ENCODE peak calls at places on chromosomes 1 and 21, in eight cellular contexts. R is transverse colon, E is K562, J is upper lobe of left lung, D is stomach, P is breast epithelium, H is HL-60, U is endothelial cell of umbilical vein. S is an unnamed sample.

GRCh38 chr1:205416326-205416725 is 5.5 kb downstream of the LEMD1 start:
- DNase-seq in R (no peak), E (no peak), J (no peak), D (no peak), P (no peak), H (no peak), U (no peak), S (no peak)

GRCh38 chr21:34642211-34643075 is 26.4 kb upstream of the CLIC6 start:
- DNase-seq in R (no peak), E (no peak), J (no peak), D (no peak), P (no peak), H (no peak), U (no peak), S (peak; percentile 54)

GRCh38 chr21:38448619-38449186 is 49.6 kb downstream of the ERG start:
- DNase-seq in R (no peak), E (no peak), J (no peak), D (no peak), P (no peak), H (no peak), U (peak; percentile 36), S (no peak)

GRCh38 chr1:159141584-159142518 is 29.6 kb upstream of the CADM3 start:
- DNase-seq in R (no peak), E (no peak), J (no peak), D (no peak), P (no peak), H (no peak), U (peak; percentile 53), S (no peak)

GRCh38 chr1:19559641-19560040 is 74.3 kb upstream of the CAPZB start:
- DNase-seq in R (no peak), E (no peak), J (no peak), D (no peak), P (no peak), H (no peak), U (no peak), S (no peak)

GRCh38 chr1:29368936-29369932 is 132.9 kb downstream of the PTPRU start:
- DNase-seq in R (no peak), E (no peak), J (no peak), D (no peak), P (no peak), H (no peak), U (no peak), S (no peak)

GRCh38 chr1:19120070-19120469 is 90.0 kb downstream of the UBR4 start:
- DNase-seq in R (no peak), E (no peak), J (no peak), D (peak; percentile 66), P (no peak), H (no peak), U (no peak), S (no peak)

GRCh38 chr1:229842302-229843255 is 216.5 kb downstream of the URB2 start:
- DNase-seq in R (no peak), E (no peak), J (no peak), D (no peak), P (no peak), H (no peak), U (no peak), S (no peak)

GRCh38 chr1:48013270-48013669 is 16.1 kb upstream of the TRABD2B start:
- DNase-seq in R (no peak), E (no peak), J (no peak), D (no peak), P (no peak), H (no peak), U (no peak), S (no peak)

GRCh38 chr1:149884433-149885363 is 14.7 kb upstream of the BOLA1 start:
- DNase-seq in R (no peak), E (peak; percentile 29), J (peak; percentile 37), D (no peak), P (no peak), H (peak; percentile 18), U (no peak), S (no peak)

GRCh38 chr21:46083271-46084040 is 14.5 kb upstream of the COL6A2 start:
- DNase-seq in R (no peak), E (no peak), J (no peak), D (no peak), P (no peak), H (no peak), U (no peak), S (peak; percentile 87)

GRCh38 chr1:6602669-6603423 is at the start of gene KLHL21:
- DNase-seq in R (peak; percentile 91), E (peak; percentile 93), J (peak; percentile 94), D (peak; percentile 89), P (peak; percentile 87), H (peak; percentile 81), U (peak; percentile 84), S (no peak)

GRCh38 chr1:14516974-14517812 is 81.3 kb upstream of the KAZN start:
- DNase-seq in R (no peak), E (no peak), J (no peak), D (no peak), P (no peak), H (no peak), U (no peak), S (no peak)

GRCh38 chr1:172449585-172450523 is 6.0 kb upstream of the PIGC start:
- DNase-seq in R (peak; percentile 58), E (peak; percentile 83), J (peak; percentile 75), D (peak; percentile 62), P (no peak), H (peak; percentile 40), U (peak; percentile 61), S (no peak)

GRCh38 chr1:42567038-42567437 is 91.2 kb upstream of the PPIH start:
- DNase-seq in R (no peak), E (no peak), J (no peak), D (no peak), P (no peak), H (no peak), U (no peak), S (no peak)

GRCh38 chr21:26097475-26097874 is 73.1 kb downstream of the APP start:
- DNase-seq in R (no peak), E (no peak), J (no peak), D (no peak), P (no peak), H (no peak), U (no peak), S (no peak)

GRCh38 chr21:26098758-26099157 is 71.8 kb downstream of the APP start:
- DNase-seq in R (no peak), E (no peak), J (no peak), D (no peak), P (no peak), H (no peak), U (no peak), S (no peak)

GRCh38 chr21:26095131-26095530 is 75.4 kb downstream of the APP start:
- DNase-seq in R (no peak), E (no peak), J (no peak), D (no peak), P (no peak), H (no peak), U (no peak), S (no peak)

GRCh38 chr21:26096972-26097371 is 73.6 kb downstream of the APP start:
- DNase-seq in R (no peak), E (no peak), J (no peak), D (no peak), P (no peak), H (no peak), U (no peak), S (no peak)

GRCh38 chr21:26096494-26096893 is 74.1 kb downstream of the APP start:
- DNase-seq in R (no peak), E (no peak), J (no peak), D (no peak), P (no peak), H (no peak), U (no peak), S (no peak)
- H3K27ac ChIP-seq in R (no peak overlapping the region), E (no peak overlapping the region), J (no peak overlapping the region), D (no peak overlapping the region), P (no peak overlapping the region), H (peak overlapping the region; percentile 14), U (no peak overlapping the region), S (no peak overlapping the region)

GRCh38 chr1:31579374-31579773 is 3.1 kb downstream of the TINAGL1 start:
- DNase-seq in R (no peak), E (no peak), J (no peak), D (no peak), P (no peak), H (no peak), U (peak; percentile 73), S (no peak)
- TF ChIP-seq POLR2AphosphoS5 in R (no peak), E (no peak), J (no peak), D (peak; percentile 25), P (no peak), H (no peak), U (peak; percentile 81), S (no peak)

DNA sequence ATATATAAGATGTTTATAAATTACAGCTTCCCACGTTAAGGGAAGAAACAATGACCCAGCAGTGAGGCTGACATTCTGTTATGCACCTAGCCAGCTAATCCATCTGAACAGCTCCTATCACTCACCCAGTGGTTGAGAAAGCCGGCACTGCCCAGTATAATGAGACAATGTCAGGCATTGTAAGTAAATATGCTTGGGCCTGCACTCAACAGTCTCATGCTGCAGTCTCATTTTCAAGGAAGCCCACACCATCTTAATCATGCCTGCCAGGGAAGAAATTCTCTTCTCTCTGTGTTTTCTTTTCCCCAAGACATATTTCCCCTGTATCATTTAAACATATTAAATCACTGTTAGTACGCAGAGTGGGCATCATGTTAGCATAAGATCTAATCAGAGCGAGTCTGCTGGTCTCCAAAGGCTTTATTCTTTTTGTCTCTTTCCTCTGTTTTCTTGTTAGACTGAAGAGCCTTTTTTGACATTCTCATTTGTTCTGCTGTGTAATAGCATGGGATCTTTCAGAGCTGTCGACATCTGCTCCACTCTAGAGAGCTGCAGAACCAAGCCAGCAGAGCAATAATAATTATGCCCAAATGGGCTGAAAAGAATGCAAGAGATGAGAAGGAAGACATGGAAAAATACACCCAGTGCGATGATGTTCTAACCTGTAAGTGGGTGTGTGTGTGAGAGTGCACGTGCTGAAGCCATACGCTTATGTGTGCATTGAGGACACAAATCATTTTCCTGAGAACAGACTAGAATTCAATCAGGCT is 67.6 kb upstream of the SLC22A15 start:
- DNase-seq in R (no peak), E (no peak), J (no peak), D (no peak), P (no peak), H (no peak), U (no peak), S (no peak)
- H3K27ac ChIP-seq in R (no peak overlapping the region), E (no peak overlapping the region), J (no peak overlapping the region), D (no peak overlapping the region), P (no peak overlapping the region), H (no peak overlapping the region), U (no peak overlapping the region), S (no peak overlapping the region)

GRCh38 chr1:15757575-15758401 is 807 bp upstream of the FBLIM1 start:
- DNase-seq in R (peak; percentile 70), E (peak; percentile 42), J (no peak), D (no peak), P (no peak), H (no peak), U (peak; percentile 46), S (no peak)

GRCh38 chr1:15760520-15761211 is 2.1 kb downstream of the FBLIM1 start:
- DNase-seq in R (peak; percentile 30), E (peak; percentile 38), J (no peak), D (no peak), P (no peak), H (no peak), U (peak; percentile 86), S (no peak)

GRCh38 chr1:15758953-15759661 is 512 bp downstream of the FBLIM1 start:
- DNase-seq in R (no peak), E (no peak), J (no peak), D (no peak), P (no peak), H (no peak), U (no peak), S (no peak)

GRCh38 chr1:15757016-15757543 is 1.5 kb upstream of the FBLIM1 start:
- DNase-seq in R (no peak), E (no peak), J (no peak), D (no peak), P (no peak), H (no peak), U (no peak), S (no peak)

GRCh38 chr1:15758537-15758936 is at the start of gene FBLIM1:
- DNase-seq in R (no peak), E (peak; percentile 42), J (no peak), D (no peak), P (no peak), H (no peak), U (no peak), S (no peak)
- TF ChIP-seq POLR2AphosphoS5 in R (no peak), E (no peak), J (no peak), D (no peak), P (no peak), H (no peak), U (peak; percentile 90), S (no peak)

S was measured in vagina.